ENCODE peak calls at places on chromosomes 13 and 19, in ten cellular contexts. One of them, this sample, is unnamed.

GRCh38 chr13:80717834-80718233 is 376.9 kb upstream of the SPRY2 start:
- DNase-seq in activated CD4-positive, CD25-positive, alpha-beta regulatory T cell treated with anti-CD3 and anti-CD28 coated beads, Interleukin-2, amount 50 U/mL, for 16 hours: no peak
- DNase-seq in HuH-7: no peak
- DNase-seq in fibroblast of mammary gland: no peak
- DNase-seq in stimulated activated naive CD8-positive, alpha-beta T cell treated with anti-CD3 and anti-CD28 coated beads, Interleukin-15, Interleukin-2, amounts not matched to agents 100 U/mL and 50 U/mL, for 24 hours: no peak
- DNase-seq in left ventricle myocardium inferior: no peak
- DNase-seq in activated effector memory CD4-positive, alpha-beta T cell treated with anti-CD3 and anti-CD28 coated beads, Interleukin-2, amount 50 U/mL, for 16 hours: no peak
- DNase-seq in left cardiac atrium: no peak
- DNase-seq in activated T-helper 1 cell treated with anti-CD3 and anti-CD28 coated beads, Interleukin-2, amount 50 U/mL, for 16 hours: no peak
- DNase-seq in HFF-Myc: no peak
- DNase-seq in this sample: no peak

GRCh38 chr19:1400281-1401137 is 833 bp downstream of the GAMT start:
- DNase-seq in activated effector memory CD4-positive, alpha-beta T cell treated with anti-CD3 and anti-CD28 coated beads, Interleukin-2, amount 50 U/mL, for 16 hours: no peak
- DNase-seq in HFF-Myc: no peak
- DNase-seq in HuH-7: peak; percentile 75
- DNase-seq in activated T-helper 1 cell treated with anti-CD3 and anti-CD28 coated beads, Interleukin-2, amount 50 U/mL, for 16 hours: no peak
- DNase-seq in left cardiac atrium: peak; percentile 65
- DNase-seq in fibroblast of mammary gland: peak; percentile 42
- DNase-seq in activated CD4-positive, CD25-positive, alpha-beta regulatory T cell treated with anti-CD3 and anti-CD28 coated beads, Interleukin-2, amount 50 U/mL, for 16 hours: no peak
- DNase-seq in left ventricle myocardium inferior: peak; percentile 71
- DNase-seq in stimulated activated naive CD8-positive, alpha-beta T cell treated with anti-CD3 and anti-CD28 coated beads, Interleukin-15, Interleukin-2, amounts not matched to agents 100 U/mL and 50 U/mL, for 24 hours: no peak
- DNase-seq in this sample: peak; percentile 35

GRCh38 chr13:33119886-33120543 is 103.8 kb downstream of the KL start:
- DNase-seq in HFF-Myc: no peak
- DNase-seq in activated CD4-positive, CD25-positive, alpha-beta regulatory T cell treated with anti-CD3 and anti-CD28 coated beads, Interleukin-2, amount 50 U/mL, for 16 hours: no peak
- DNase-seq in HuH-7: no peak
- DNase-seq in stimulated activated naive CD8-positive, alpha-beta T cell treated with anti-CD3 and anti-CD28 coated beads, Interleukin-15, Interleukin-2, amounts not matched to agents 100 U/mL and 50 U/mL, for 24 hours: no peak
- DNase-seq in fibroblast of mammary gland: no peak
- DNase-seq in activated effector memory CD4-positive, alpha-beta T cell treated with anti-CD3 and anti-CD28 coated beads, Interleukin-2, amount 50 U/mL, for 16 hours: no peak
- DNase-seq in left ventricle myocardium inferior: no peak
- DNase-seq in activated T-helper 1 cell treated with anti-CD3 and anti-CD28 coated beads, Interleukin-2, amount 50 U/mL, for 16 hours: no peak
- DNase-seq in left cardiac atrium: no peak
- DNase-seq in this sample: peak; percentile 84

GRCh38 chr19:7494416-7495098 is 5.7 kb upstream of the PEX11G start:
- DNase-seq in HuH-7: no peak
- DNase-seq in HFF-Myc: no peak
- DNase-seq in left cardiac atrium: no peak
- DNase-seq in activated CD4-positive, CD25-positive, alpha-beta regulatory T cell treated with anti-CD3 and anti-CD28 coated beads, Interleukin-2, amount 50 U/mL, for 16 hours: no peak
- DNase-seq in activated T-helper 1 cell treated with anti-CD3 and anti-CD28 coated beads, Interleukin-2, amount 50 U/mL, for 16 hours: no peak
- DNase-seq in stimulated activated naive CD8-positive, alpha-beta T cell treated with anti-CD3 and anti-CD28 coated beads, Interleukin-15, Interleukin-2, amounts not matched to agents 100 U/mL and 50 U/mL, for 24 hours: no peak
- DNase-seq in left ventricle myocardium inferior: peak; percentile 48
- DNase-seq in fibroblast of mammary gland: peak; percentile 18
- DNase-seq in activated effector memory CD4-positive, alpha-beta T cell treated with anti-CD3 and anti-CD28 coated beads, Interleukin-2, amount 50 U/mL, for 16 hours: no peak
- DNase-seq in this sample: no peak

GRCh38 chr13:49219647-49220034 is 497 bp upstream of the MLNR start:
- DNase-seq in activated T-helper 1 cell treated with anti-CD3 and anti-CD28 coated beads, Interleukin-2, amount 50 U/mL, for 16 hours: no peak
- DNase-seq in activated effector memory CD4-positive, alpha-beta T cell treated with anti-CD3 and anti-CD28 coated beads, Interleukin-2, amount 50 U/mL, for 16 hours: no peak
- DNase-seq in HuH-7: no peak
- DNase-seq in left cardiac atrium: no peak
- DNase-seq in activated CD4-positive, CD25-positive, alpha-beta regulatory T cell treated with anti-CD3 and anti-CD28 coated beads, Interleukin-2, amount 50 U/mL, for 16 hours: no peak
- DNase-seq in stimulated activated naive CD8-positive, alpha-beta T cell treated with anti-CD3 and anti-CD28 coated beads, Interleukin-15, Interleukin-2, amounts not matched to agents 100 U/mL and 50 U/mL, for 24 hours: no peak
- DNase-seq in left ventricle myocardium inferior: no peak
- DNase-seq in fibroblast of mammary gland: no peak
- DNase-seq in HFF-Myc: no peak
- DNase-seq in this sample: no peak

GRCh38 chr13:35771898-35772297 is 295.4 kb upstream of the MAB21L1 start:
- DNase-seq in fibroblast of mammary gland: peak; percentile 85
- DNase-seq in stimulated activated naive CD8-positive, alpha-beta T cell treated with anti-CD3 and anti-CD28 coated beads, Interleukin-15, Interleukin-2, amounts not matched to agents 100 U/mL and 50 U/mL, for 24 hours: no peak
- DNase-seq in activated CD4-positive, CD25-positive, alpha-beta regulatory T cell treated with anti-CD3 and anti-CD28 coated beads, Interleukin-2, amount 50 U/mL, for 16 hours: no peak
- DNase-seq in HFF-Myc: peak; percentile 17
- DNase-seq in activated effector memory CD4-positive, alpha-beta T cell treated with anti-CD3 and anti-CD28 coated beads, Interleukin-2, amount 50 U/mL, for 16 hours: no peak
- DNase-seq in left cardiac atrium: no peak
- DNase-seq in HuH-7: no peak
- DNase-seq in left ventricle myocardium inferior: no peak
- DNase-seq in activated T-helper 1 cell treated with anti-CD3 and anti-CD28 coated beads, Interleukin-2, amount 50 U/mL, for 16 hours: no peak
- DNase-seq in this sample: peak; percentile 13

GRCh38 chr13:27666951-27667350 is 45.3 kb downstream of the POLR1D start:
- DNase-seq in activated T-helper 1 cell treated with anti-CD3 and anti-CD28 coated beads, Interleukin-2, amount 50 U/mL, for 16 hours: no peak
- DNase-seq in left cardiac atrium: no peak
- DNase-seq in HuH-7: no peak
- DNase-seq in fibroblast of mammary gland: no peak
- DNase-seq in stimulated activated naive CD8-positive, alpha-beta T cell treated with anti-CD3 and anti-CD28 coated beads, Interleukin-15, Interleukin-2, amounts not matched to agents 100 U/mL and 50 U/mL, for 24 hours: no peak
- DNase-seq in activated CD4-positive, CD25-positive, alpha-beta regulatory T cell treated with anti-CD3 and anti-CD28 coated beads, Interleukin-2, amount 50 U/mL, for 16 hours: no peak
- DNase-seq in left ventricle myocardium inferior: no peak
- DNase-seq in activated effector memory CD4-positive, alpha-beta T cell treated with anti-CD3 and anti-CD28 coated beads, Interleukin-2, amount 50 U/mL, for 16 hours: no peak
- DNase-seq in HFF-Myc: no peak
- DNase-seq in this sample: no peak

GRCh38 chr19:18231775-18232174 is 5.5 kb upstream of the PDE4C start:
- DNase-seq in activated effector memory CD4-positive, alpha-beta T cell treated with anti-CD3 and anti-CD28 coated beads, Interleukin-2, amount 50 U/mL, for 16 hours: no peak
- DNase-seq in stimulated activated naive CD8-positive, alpha-beta T cell treated with anti-CD3 and anti-CD28 coated beads, Interleukin-15, Interleukin-2, amounts not matched to agents 100 U/mL and 50 U/mL, for 24 hours: no peak
- DNase-seq in left ventricle myocardium inferior: no peak
- DNase-seq in fibroblast of mammary gland: no peak
- DNase-seq in activated CD4-positive, CD25-positive, alpha-beta regulatory T cell treated with anti-CD3 and anti-CD28 coated beads, Interleukin-2, amount 50 U/mL, for 16 hours: no peak
- DNase-seq in left cardiac atrium: no peak
- DNase-seq in HFF-Myc: no peak
- DNase-seq in activated T-helper 1 cell treated with anti-CD3 and anti-CD28 coated beads, Interleukin-2, amount 50 U/mL, for 16 hours: no peak
- DNase-seq in HuH-7: no peak
- DNase-seq in this sample: no peak

GRCh38 chr19:13401388-13401787 is 104.9 kb downstream of the CACNA1A start:
- DNase-seq in HuH-7: no peak
- DNase-seq in HFF-Myc: peak; percentile 15
- DNase-seq in fibroblast of mammary gland: peak; percentile 79
- DNase-seq in activated CD4-positive, CD25-positive, alpha-beta regulatory T cell treated with anti-CD3 and anti-CD28 coated beads, Interleukin-2, amount 50 U/mL, for 16 hours: no peak
- DNase-seq in left ventricle myocardium inferior: no peak
- DNase-seq in activated T-helper 1 cell treated with anti-CD3 and anti-CD28 coated beads, Interleukin-2, amount 50 U/mL, for 16 hours: no peak
- DNase-seq in stimulated activated naive CD8-positive, alpha-beta T cell treated with anti-CD3 and anti-CD28 coated beads, Interleukin-15, Interleukin-2, amounts not matched to agents 100 U/mL and 50 U/mL, for 24 hours: no peak
- DNase-seq in activated effector memory CD4-positive, alpha-beta T cell treated with anti-CD3 and anti-CD28 coated beads, Interleukin-2, amount 50 U/mL, for 16 hours: no peak
- DNase-seq in left cardiac atrium: no peak
- DNase-seq in this sample: peak; percentile 40

GRCh38 chr19:31276831-31277230 is 72.4 kb downstream of the TSHZ3 start:
- DNase-seq in activated T-helper 1 cell treated with anti-CD3 and anti-CD28 coated beads, Interleukin-2, amount 50 U/mL, for 16 hours: no peak
- DNase-seq in HuH-7: no peak
- DNase-seq in activated CD4-positive, CD25-positive, alpha-beta regulatory T cell treated with anti-CD3 and anti-CD28 coated beads, Interleukin-2, amount 50 U/mL, for 16 hours: no peak
- DNase-seq in HFF-Myc: no peak
- DNase-seq in left cardiac atrium: no peak
- DNase-seq in activated effector memory CD4-positive, alpha-beta T cell treated with anti-CD3 and anti-CD28 coated beads, Interleukin-2, amount 50 U/mL, for 16 hours: no peak
- DNase-seq in stimulated activated naive CD8-positive, alpha-beta T cell treated with anti-CD3 and anti-CD28 coated beads, Interleukin-15, Interleukin-2, amounts not matched to agents 100 U/mL and 50 U/mL, for 24 hours: no peak
- DNase-seq in left ventricle myocardium inferior: no peak
- DNase-seq in fibroblast of mammary gland: no peak
- DNase-seq in this sample: no peak

GRCh38 chr13:98842858-98843481 is 90.5 kb upstream of the SLC15A1 start:
- DNase-seq in left cardiac atrium: peak; percentile 52
- DNase-seq in activated effector memory CD4-positive, alpha-beta T cell treated with anti-CD3 and anti-CD28 coated beads, Interleukin-2, amount 50 U/mL, for 16 hours: peak; percentile 84
- DNase-seq in activated T-helper 1 cell treated with anti-CD3 and anti-CD28 coated beads, Interleukin-2, amount 50 U/mL, for 16 hours: peak; percentile 20
- DNase-seq in HFF-Myc: peak; percentile 61
- DNase-seq in activated CD4-positive, CD25-positive, alpha-beta regulatory T cell treated with anti-CD3 and anti-CD28 coated beads, Interleukin-2, amount 50 U/mL, for 16 hours: peak; percentile 20
- DNase-seq in fibroblast of mammary gland: peak; percentile 81
- DNase-seq in HuH-7: peak; percentile 28
- DNase-seq in left ventricle myocardium inferior: peak; percentile 48
- DNase-seq in stimulated activated naive CD8-positive, alpha-beta T cell treated with anti-CD3 and anti-CD28 coated beads, Interleukin-15, Interleukin-2, amounts not matched to agents 100 U/mL and 50 U/mL, for 24 hours: peak; percentile 78
- DNase-seq in this sample: peak; percentile 67

GRCh38 chr13:83057119-83057518 is 825.2 kb downstream of the SLITRK1 start:
- DNase-seq in activated CD4-positive, CD25-positive, alpha-beta regulatory T cell treated with anti-CD3 and anti-CD28 coated beads, Interleukin-2, amount 50 U/mL, for 16 hours: no peak
- DNase-seq in HuH-7: no peak
- DNase-seq in left ventricle myocardium inferior: no peak
- DNase-seq in left cardiac atrium: no peak
- DNase-seq in fibroblast of mammary gland: peak; percentile 76
- DNase-seq in activated T-helper 1 cell treated with anti-CD3 and anti-CD28 coated beads, Interleukin-2, amount 50 U/mL, for 16 hours: no peak
- DNase-seq in HFF-Myc: no peak
- DNase-seq in stimulated activated naive CD8-positive, alpha-beta T cell treated with anti-CD3 and anti-CD28 coated beads, Interleukin-15, Interleukin-2, amounts not matched to agents 100 U/mL and 50 U/mL, for 24 hours: no peak
- DNase-seq in activated effector memory CD4-positive, alpha-beta T cell treated with anti-CD3 and anti-CD28 coated beads, Interleukin-2, amount 50 U/mL, for 16 hours: no peak
- DNase-seq in this sample: no peak

GRCh38 chr13:80363890-80364503 is 23.1 kb upstream of the SPRY2 start:
- DNase-seq in activated T-helper 1 cell treated with anti-CD3 and anti-CD28 coated beads, Interleukin-2, amount 50 U/mL, for 16 hours: no peak
- DNase-seq in activated CD4-positive, CD25-positive, alpha-beta regulatory T cell treated with anti-CD3 and anti-CD28 coated beads, Interleukin-2, amount 50 U/mL, for 16 hours: no peak
- DNase-seq in activated effector memory CD4-positive, alpha-beta T cell treated with anti-CD3 and anti-CD28 coated beads, Interleukin-2, amount 50 U/mL, for 16 hours: no peak
- DNase-seq in left cardiac atrium: no peak
- DNase-seq in stimulated activated naive CD8-positive, alpha-beta T cell treated with anti-CD3 and anti-CD28 coated beads, Interleukin-15, Interleukin-2, amounts not matched to agents 100 U/mL and 50 U/mL, for 24 hours: no peak
- DNase-seq in left ventricle myocardium inferior: no peak
- DNase-seq in HFF-Myc: no peak
- DNase-seq in HuH-7: peak; percentile 21
- DNase-seq in fibroblast of mammary gland: peak; percentile 48
- DNase-seq in this sample: peak; percentile 45

GRCh38 chr19:40238775-40239174 is 12.3 kb upstream of the CCNP start:
- DNase-seq in left cardiac atrium: no peak
- DNase-seq in stimulated activated naive CD8-positive, alpha-beta T cell treated with anti-CD3 and anti-CD28 coated beads, Interleukin-15, Interleukin-2, amounts not matched to agents 100 U/mL and 50 U/mL, for 24 hours: no peak
- DNase-seq in activated CD4-positive, CD25-positive, alpha-beta regulatory T cell treated with anti-CD3 and anti-CD28 coated beads, Interleukin-2, amount 50 U/mL, for 16 hours: no peak
- DNase-seq in activated T-helper 1 cell treated with anti-CD3 and anti-CD28 coated beads, Interleukin-2, amount 50 U/mL, for 16 hours: no peak
- DNase-seq in activated effector memory CD4-positive, alpha-beta T cell treated with anti-CD3 and anti-CD28 coated beads, Interleukin-2, amount 50 U/mL, for 16 hours: no peak
- DNase-seq in fibroblast of mammary gland: no peak
- DNase-seq in HuH-7: no peak
- DNase-seq in HFF-Myc: no peak
- DNase-seq in left ventricle myocardium inferior: no peak
- DNase-seq in this sample: no peak

GRCh38 chr13:73473016-73473415 is 414.2 kb downstream of the KLF5 start:
- DNase-seq in activated CD4-positive, CD25-positive, alpha-beta regulatory T cell treated with anti-CD3 and anti-CD28 coated beads, Interleukin-2, amount 50 U/mL, for 16 hours: no peak
- DNase-seq in left ventricle myocardium inferior: no peak
- DNase-seq in activated T-helper 1 cell treated with anti-CD3 and anti-CD28 coated beads, Interleukin-2, amount 50 U/mL, for 16 hours: no peak
- DNase-seq in HFF-Myc: no peak
- DNase-seq in fibroblast of mammary gland: no peak
- DNase-seq in activated effector memory CD4-positive, alpha-beta T cell treated with anti-CD3 and anti-CD28 coated beads, Interleukin-2, amount 50 U/mL, for 16 hours: no peak
- DNase-seq in stimulated activated naive CD8-positive, alpha-beta T cell treated with anti-CD3 and anti-CD28 coated beads, Interleukin-15, Interleukin-2, amounts not matched to agents 100 U/mL and 50 U/mL, for 24 hours: no peak
- DNase-seq in left cardiac atrium: no peak
- DNase-seq in HuH-7: no peak
- DNase-seq in this sample: no peak

GRCh38 chr19:56076413-56076998 is 44.6 kb downstream of the ZNF787 start:
- DNase-seq in activated CD4-positive, CD25-positive, alpha-beta regulatory T cell treated with anti-CD3 and anti-CD28 coated beads, Interleukin-2, amount 50 U/mL, for 16 hours: peak; percentile 4
- DNase-seq in left cardiac atrium: no peak
- DNase-seq in HuH-7: peak; percentile 91
- DNase-seq in HFF-Myc: peak; percentile 16
- DNase-seq in fibroblast of mammary gland: peak; percentile 57
- DNase-seq in stimulated activated naive CD8-positive, alpha-beta T cell treated with anti-CD3 and anti-CD28 coated beads, Interleukin-15, Interleukin-2, amounts not matched to agents 100 U/mL and 50 U/mL, for 24 hours: peak; percentile 57
- DNase-seq in activated effector memory CD4-positive, alpha-beta T cell treated with anti-CD3 and anti-CD28 coated beads, Interleukin-2, amount 50 U/mL, for 16 hours: peak; percentile 73
- DNase-seq in left ventricle myocardium inferior: no peak
- DNase-seq in activated T-helper 1 cell treated with anti-CD3 and anti-CD28 coated beads, Interleukin-2, amount 50 U/mL, for 16 hours: no peak
- DNase-seq in this sample: peak; percentile 60

GRCh38 chr13:77513719-77514335 is 21.7 kb upstream of the SCEL start:
- DNase-seq in activated T-helper 1 cell treated with anti-CD3 and anti-CD28 coated beads, Interleukin-2, amount 50 U/mL, for 16 hours: no peak
- DNase-seq in HFF-Myc: no peak
- DNase-seq in left cardiac atrium: no peak
- DNase-seq in left ventricle myocardium inferior: no peak
- DNase-seq in stimulated activated naive CD8-positive, alpha-beta T cell treated with anti-CD3 and anti-CD28 coated beads, Interleukin-15, Interleukin-2, amounts not matched to agents 100 U/mL and 50 U/mL, for 24 hours: no peak
- DNase-seq in HuH-7: no peak
- DNase-seq in fibroblast of mammary gland: no peak
- DNase-seq in activated CD4-positive, CD25-positive, alpha-beta regulatory T cell treated with anti-CD3 and anti-CD28 coated beads, Interleukin-2, amount 50 U/mL, for 16 hours: no peak
- DNase-seq in activated effector memory CD4-positive, alpha-beta T cell treated with anti-CD3 and anti-CD28 coated beads, Interleukin-2, amount 50 U/mL, for 16 hours: no peak
- DNase-seq in this sample: no peak

GRCh38 chr19:28184997-28185396 is 1028.0 kb downstream of the UQCRFS1 start:
- DNase-seq in left ventricle myocardium inferior: no peak
- DNase-seq in activated effector memory CD4-positive, alpha-beta T cell treated with anti-CD3 and anti-CD28 coated beads, Interleukin-2, amount 50 U/mL, for 16 hours: no peak
- DNase-seq in HFF-Myc: no peak
- DNase-seq in activated T-helper 1 cell treated with anti-CD3 and anti-CD28 coated beads, Interleukin-2, amount 50 U/mL, for 16 hours: no peak
- DNase-seq in stimulated activated naive CD8-positive, alpha-beta T cell treated with anti-CD3 and anti-CD28 coated beads, Interleukin-15, Interleukin-2, amounts not matched to agents 100 U/mL and 50 U/mL, for 24 hours: no peak
- DNase-seq in activated CD4-positive, CD25-positive, alpha-beta regulatory T cell treated with anti-CD3 and anti-CD28 coated beads, Interleukin-2, amount 50 U/mL, for 16 hours: no peak
- DNase-seq in fibroblast of mammary gland: peak; percentile 40
- DNase-seq in left cardiac atrium: no peak
- DNase-seq in HuH-7: no peak
- DNase-seq in this sample: no peak

GRCh38 chr19:5978606-5979552 is 939 bp upstream of the RANBP3 start:
- DNase-seq in stimulated activated naive CD8-positive, alpha-beta T cell treated with anti-CD3 and anti-CD28 coated beads, Interleukin-15, Interleukin-2, amounts not matched to agents 100 U/mL and 50 U/mL, for 24 hours: peak; percentile 23
- DNase-seq in HFF-Myc: no peak
- DNase-seq in activated CD4-positive, CD25-positive, alpha-beta regulatory T cell treated with anti-CD3 and anti-CD28 coated beads, Interleukin-2, amount 50 U/mL, for 16 hours: no peak
- DNase-seq in activated effector memory CD4-positive, alpha-beta T cell treated with anti-CD3 and anti-CD28 coated beads, Interleukin-2, amount 50 U/mL, for 16 hours: peak; percentile 67
- DNase-seq in left ventricle myocardium inferior: no peak
- DNase-seq in left cardiac atrium: no peak
- DNase-seq in HuH-7: no peak
- DNase-seq in fibroblast of mammary gland: no peak
- DNase-seq in activated T-helper 1 cell treated with anti-CD3 and anti-CD28 coated beads, Interleukin-2, amount 50 U/mL, for 16 hours: no peak
- DNase-seq in this sample: no peak

GRCh38 chr13:28329395-28330158 is 165.4 kb downstream of the FLT1 start:
- DNase-seq in activated T-helper 1 cell treated with anti-CD3 and anti-CD28 coated beads, Interleukin-2, amount 50 U/mL, for 16 hours: no peak
- DNase-seq in left ventricle myocardium inferior: no peak
- DNase-seq in HFF-Myc: peak; percentile 82
- DNase-seq in left cardiac atrium: peak; percentile 48
- DNase-seq in HuH-7: no peak
- DNase-seq in fibroblast of mammary gland: peak; percentile 97
- DNase-seq in activated effector memory CD4-positive, alpha-beta T cell treated with anti-CD3 and anti-CD28 coated beads, Interleukin-2, amount 50 U/mL, for 16 hours: no peak
- DNase-seq in activated CD4-positive, CD25-positive, alpha-beta regulatory T cell treated with anti-CD3 and anti-CD28 coated beads, Interleukin-2, amount 50 U/mL, for 16 hours: no peak
- DNase-seq in stimulated activated naive CD8-positive, alpha-beta T cell treated with anti-CD3 and anti-CD28 coated beads, Interleukin-15, Interleukin-2, amounts not matched to agents 100 U/mL and 50 U/mL, for 24 hours: no peak
- DNase-seq in this sample: peak; percentile 4

GRCh38 chr13:82702513-82702912 is 1179.8 kb downstream of the SLITRK1 start:
- DNase-seq in activated effector memory CD4-positive, alpha-beta T cell treated with anti-CD3 and anti-CD28 coated beads, Interleukin-2, amount 50 U/mL, for 16 hours: no peak
- DNase-seq in stimulated activated naive CD8-positive, alpha-beta T cell treated with anti-CD3 and anti-CD28 coated beads, Interleukin-15, Interleukin-2, amounts not matched to agents 100 U/mL and 50 U/mL, for 24 hours: no peak
- DNase-seq in left cardiac atrium: no peak
- DNase-seq in HuH-7: no peak
- DNase-seq in activated CD4-positive, CD25-positive, alpha-beta regulatory T cell treated with anti-CD3 and anti-CD28 coated beads, Interleukin-2, amount 50 U/mL, for 16 hours: no peak
- DNase-seq in fibroblast of mammary gland: no peak
- DNase-seq in activated T-helper 1 cell treated with anti-CD3 and anti-CD28 coated beads, Interleukin-2, amount 50 U/mL, for 16 hours: no peak
- DNase-seq in HFF-Myc: no peak
- DNase-seq in left ventricle myocardium inferior: no peak
- DNase-seq in this sample: no peak

GRCh38 chr19:53792721-53793433 is 31.2 kb downstream of the NLRP12 start:
- DNase-seq in HFF-Myc: peak; percentile 66
- DNase-seq in left cardiac atrium: peak; percentile 87
- DNase-seq in activated T-helper 1 cell treated with anti-CD3 and anti-CD28 coated beads, Interleukin-2, amount 50 U/mL, for 16 hours: peak; percentile 57
- DNase-seq in activated effector memory CD4-positive, alpha-beta T cell treated with anti-CD3 and anti-CD28 coated beads, Interleukin-2, amount 50 U/mL, for 16 hours: peak; percentile 90
- DNase-seq in fibroblast of mammary gland: peak; percentile 86
- DNase-seq in activated CD4-positive, CD25-positive, alpha-beta regulatory T cell treated with anti-CD3 and anti-CD28 coated beads, Interleukin-2, amount 50 U/mL, for 16 hours: peak; percentile 46
- DNase-seq in left ventricle myocardium inferior: peak; percentile 81
- DNase-seq in HuH-7: peak; percentile 76
- DNase-seq in stimulated activated naive CD8-positive, alpha-beta T cell treated with anti-CD3 and anti-CD28 coated beads, Interleukin-15, Interleukin-2, amounts not matched to agents 100 U/mL and 50 U/mL, for 24 hours: peak; percentile 77
- DNase-seq in this sample: peak; percentile 86

GRCh38 chr13:32432856-32433255 is 4.9 kb upstream of the N4BP2L1 start:
- DNase-seq in activated effector memory CD4-positive, alpha-beta T cell treated with anti-CD3 and anti-CD28 coated beads, Interleukin-2, amount 50 U/mL, for 16 hours: no peak
- DNase-seq in HFF-Myc: no peak
- DNase-seq in left ventricle myocardium inferior: no peak
- DNase-seq in stimulated activated naive CD8-positive, alpha-beta T cell treated with anti-CD3 and anti-CD28 coated beads, Interleukin-15, Interleukin-2, amounts not matched to agents 100 U/mL and 50 U/mL, for 24 hours: no peak
- DNase-seq in activated CD4-positive, CD25-positive, alpha-beta regulatory T cell treated with anti-CD3 and anti-CD28 coated beads, Interleukin-2, amount 50 U/mL, for 16 hours: no peak
- DNase-seq in left cardiac atrium: no peak
- DNase-seq in fibroblast of mammary gland: no peak
- DNase-seq in activated T-helper 1 cell treated with anti-CD3 and anti-CD28 coated beads, Interleukin-2, amount 50 U/mL, for 16 hours: no peak
- DNase-seq in HuH-7: no peak
- DNase-seq in this sample: peak; percentile 66

GRCh38 chr19:18223860-18224524 is 2.2 kb downstream of the PDE4C start:
- DNase-seq in stimulated activated naive CD8-positive, alpha-beta T cell treated with anti-CD3 and anti-CD28 coated beads, Interleukin-15, Interleukin-2, amounts not matched to agents 100 U/mL and 50 U/mL, for 24 hours: peak; percentile 63
- DNase-seq in activated T-helper 1 cell treated with anti-CD3 and anti-CD28 coated beads, Interleukin-2, amount 50 U/mL, for 16 hours: no peak
- DNase-seq in HuH-7: peak; percentile 86
- DNase-seq in left cardiac atrium: peak; percentile 50
- DNase-seq in activated effector memory CD4-positive, alpha-beta T cell treated with anti-CD3 and anti-CD28 coated beads, Interleukin-2, amount 50 U/mL, for 16 hours: peak; percentile 72
- DNase-seq in activated CD4-positive, CD25-positive, alpha-beta regulatory T cell treated with anti-CD3 and anti-CD28 coated beads, Interleukin-2, amount 50 U/mL, for 16 hours: no peak
- DNase-seq in left ventricle myocardium inferior: peak; percentile 45
- DNase-seq in HFF-Myc: no peak
- DNase-seq in fibroblast of mammary gland: no peak
- DNase-seq in this sample: peak; percentile 32

GRCh38 chr19:37981785-37982475 is 74.9 kb downstream of the SIPA1L3 start:
- DNase-seq in left cardiac atrium: no peak
- DNase-seq in HuH-7: no peak
- DNase-seq in stimulated activated naive CD8-positive, alpha-beta T cell treated with anti-CD3 and anti-CD28 coated beads, Interleukin-15, Interleukin-2, amounts not matched to agents 100 U/mL and 50 U/mL, for 24 hours: no peak
- DNase-seq in activated effector memory CD4-positive, alpha-beta T cell treated with anti-CD3 and anti-CD28 coated beads, Interleukin-2, amount 50 U/mL, for 16 hours: peak; percentile 28
- DNase-seq in HFF-Myc: no peak
- DNase-seq in left ventricle myocardium inferior: no peak
- DNase-seq in activated T-helper 1 cell treated with anti-CD3 and anti-CD28 coated beads, Interleukin-2, amount 50 U/mL, for 16 hours: no peak
- DNase-seq in activated CD4-positive, CD25-positive, alpha-beta regulatory T cell treated with anti-CD3 and anti-CD28 coated beads, Interleukin-2, amount 50 U/mL, for 16 hours: no peak
- DNase-seq in fibroblast of mammary gland: no peak
- DNase-seq in this sample: no peak

GRCh38 chr13:39405596-39405995 is 197.4 kb downstream of the LHFPL6 start:
- DNase-seq in HuH-7: no peak
- DNase-seq in left cardiac atrium: no peak
- DNase-seq in HFF-Myc: no peak
- DNase-seq in left ventricle myocardium inferior: no peak
- DNase-seq in fibroblast of mammary gland: no peak
- DNase-seq in activated T-helper 1 cell treated with anti-CD3 and anti-CD28 coated beads, Interleukin-2, amount 50 U/mL, for 16 hours: no peak
- DNase-seq in activated CD4-positive, CD25-positive, alpha-beta regulatory T cell treated with anti-CD3 and anti-CD28 coated beads, Interleukin-2, amount 50 U/mL, for 16 hours: no peak
- DNase-seq in stimulated activated naive CD8-positive, alpha-beta T cell treated with anti-CD3 and anti-CD28 coated beads, Interleukin-15, Interleukin-2, amounts not matched to agents 100 U/mL and 50 U/mL, for 24 hours: no peak
- DNase-seq in activated effector memory CD4-positive, alpha-beta T cell treated with anti-CD3 and anti-CD28 coated beads, Interleukin-2, amount 50 U/mL, for 16 hours: no peak
- DNase-seq in this sample: no peak

GRCh38 chr19:40745402-40745780 is 4.9 kb downstream of the ACTMAP start:
- DNase-seq in fibroblast of mammary gland: peak; percentile 51
- DNase-seq in stimulated activated naive CD8-positive, alpha-beta T cell treated with anti-CD3 and anti-CD28 coated beads, Interleukin-15, Interleukin-2, amounts not matched to agents 100 U/mL and 50 U/mL, for 24 hours: no peak
- DNase-seq in HuH-7: no peak
- DNase-seq in left cardiac atrium: no peak
- DNase-seq in HFF-Myc: no peak
- DNase-seq in activated effector memory CD4-positive, alpha-beta T cell treated with anti-CD3 and anti-CD28 coated beads, Interleukin-2, amount 50 U/mL, for 16 hours: no peak
- DNase-seq in activated CD4-positive, CD25-positive, alpha-beta regulatory T cell treated with anti-CD3 and anti-CD28 coated beads, Interleukin-2, amount 50 U/mL, for 16 hours: no peak
- DNase-seq in left ventricle myocardium inferior: no peak
- DNase-seq in activated T-helper 1 cell treated with anti-CD3 and anti-CD28 coated beads, Interleukin-2, amount 50 U/mL, for 16 hours: no peak
- DNase-seq in this sample: no peak

GRCh38 chr19:34676697-34677385 is at the start of gene SCGB2B2:
- DNase-seq in stimulated activated naive CD8-positive, alpha-beta T cell treated with anti-CD3 and anti-CD28 coated beads, Interleukin-15, Interleukin-2, amounts not matched to agents 100 U/mL and 50 U/mL, for 24 hours: no peak
- DNase-seq in activated effector memory CD4-positive, alpha-beta T cell treated with anti-CD3 and anti-CD28 coated beads, Interleukin-2, amount 50 U/mL, for 16 hours: no peak
- DNase-seq in fibroblast of mammary gland: no peak
- DNase-seq in HuH-7: peak; percentile 78
- DNase-seq in left cardiac atrium: peak; percentile 89
- DNase-seq in activated T-helper 1 cell treated with anti-CD3 and anti-CD28 coated beads, Interleukin-2, amount 50 U/mL, for 16 hours: no peak
- DNase-seq in activated CD4-positive, CD25-positive, alpha-beta regulatory T cell treated with anti-CD3 and anti-CD28 coated beads, Interleukin-2, amount 50 U/mL, for 16 hours: no peak
- DNase-seq in left ventricle myocardium inferior: no peak
- DNase-seq in HFF-Myc: peak; percentile 9
- DNase-seq in this sample: no peak

This sample was measured in MCF 10A.